ENCODE peak calls at places on chromosomes 2 and 18, in ten cellular contexts. J is GM23338, R is neural progenitor cell, P is hepatocyte, B is IMR-90, Y is H9, S is fibroblast of lung, Z is PC-3, K is neuronal stem cell, N is astrocyte. C is an unnamed sample.

GRCh38 chr2:19576411-19576810 is 218.0 kb upstream of the OSR1 start:
- DNase-seq in R (no peak), J (no peak), Z (peak), K (no peak), N (no peak), S (no peak), Y (no peak), B (no peak), P (no peak), C (peak)

GRCh38 chr2:151067658-151068369 is 193.8 kb downstream of the RBM43 start:
- DNase-seq in B (no peak), P (no peak), Y (no peak), N (no peak), K (no peak), Z (peak), S (no peak), R (no peak), J (no peak), C (no peak)

GRCh38 chr18:39841133-39842041 is 2113.6 kb upstream of the PIK3C3 start:
- DNase-seq in R (peak), Y (peak), Z (peak), J (peak), K (peak), P (peak), B (peak), N (peak), S (peak), C (peak)

GRCh38 chr2:31018280-31018679 is 120.0 kb downstream of the GALNT14 start:
- DNase-seq in Z (no peak), J (no peak), S (no peak), K (no peak), N (no peak), R (no peak), B (no peak), P (no peak), Y (no peak), C (no peak)

GRCh38 chr2:135662088-135662487 is 79.6 kb upstream of the UBXN4 start:
- DNase-seq in J (no peak), Z (no peak), S (no peak), R (no peak), P (peak), B (peak), N (peak), K (no peak), Y (no peak), C (no peak)

GRCh38 chr2:196275646-196276352 is 104.4 kb upstream of the STK17B start:
- DNase-seq in Z (peak), N (peak), B (peak), P (peak), R (no peak), K (no peak), S (peak), Y (no peak), J (no peak), C (peak)

GRCh38 chr2:153287109-153287801 is 191.3 kb downstream of the RPRM start:
- DNase-seq in S (no peak), Z (peak), P (peak), J (peak), R (peak), K (peak), B (no peak), N (no peak), Y (peak), C (no peak)

GRCh38 chr18:39435209-39435608 is 1869.6 kb upstream of the CELF4 start:
- DNase-seq in J (no peak), N (no peak), B (no peak), Y (no peak), R (no peak), Z (no peak), S (no peak), P (no peak), K (no peak), C (no peak)

GRCh38 chr2:201180010-201180409 is 2.9 kb upstream of the CASP10 start:
- DNase-seq in S (no peak), R (no peak), K (no peak), N (no peak), Z (no peak), B (no peak), Y (no peak), J (no peak), P (no peak), C (no peak)

GRCh38 chr2:26238301-26238958 is 6.0 kb downstream of the HADHA start:
- DNase-seq in R (no peak), S (peak), J (no peak), Z (peak), P (peak), N (no peak), K (no peak), B (peak), Y (no peak), C (no peak)

GRCh38 chr18:73979742-73980141 is 167.9 kb downstream of the FBXO15 start:
- DNase-seq in R (no peak), B (peak), N (peak), P (no peak), Y (no peak), Z (peak), K (no peak), S (peak), J (no peak), C (peak)

GRCh38 chr2:111618953-111619902 is 264.8 kb downstream of the ANAPC1 start:
- DNase-seq in Z (no peak), J (peak), Y (no peak), R (peak), K (no peak), S (peak), N (no peak), P (no peak), B (no peak), C (no peak)

GRCh38 chr2:64453710-64454315 is at the start of gene LGALSL:
- DNase-seq in Y (peak), J (peak), P (peak), B (peak), K (peak), Z (peak), N (peak), R (peak), S (peak), C (peak)

GRCh38 chr2:28981620-28982371 is 698 bp downstream of the TOGARAM2 start:
- DNase-seq in Y (no peak), S (no peak), N (no peak), P (no peak), Z (no peak), R (no peak), J (no peak), B (no peak), K (no peak), C (peak)

GRCh38 chr2:28979576-28980366 is 1.3 kb upstream of the TOGARAM2 start:
- DNase-seq in N (no peak), P (no peak), B (no peak), Y (no peak), J (no peak), K (no peak), Z (peak), S (no peak), R (no peak), C (no peak)

GRCh38 chr2:28979041-28979440 is 2.1 kb upstream of the TOGARAM2 start:
- DNase-seq in P (no peak), R (no peak), S (no peak), Y (no peak), J (no peak), Z (no peak), K (no peak), N (no peak), B (no peak), C (no peak)

GRCh38 chr2:28981016-28981441 is at the start of gene TOGARAM2:
- DNase-seq in J (no peak), N (peak), K (no peak), S (no peak), Z (no peak), B (peak), Y (no peak), R (peak), P (peak), C (no peak)

DNA sequence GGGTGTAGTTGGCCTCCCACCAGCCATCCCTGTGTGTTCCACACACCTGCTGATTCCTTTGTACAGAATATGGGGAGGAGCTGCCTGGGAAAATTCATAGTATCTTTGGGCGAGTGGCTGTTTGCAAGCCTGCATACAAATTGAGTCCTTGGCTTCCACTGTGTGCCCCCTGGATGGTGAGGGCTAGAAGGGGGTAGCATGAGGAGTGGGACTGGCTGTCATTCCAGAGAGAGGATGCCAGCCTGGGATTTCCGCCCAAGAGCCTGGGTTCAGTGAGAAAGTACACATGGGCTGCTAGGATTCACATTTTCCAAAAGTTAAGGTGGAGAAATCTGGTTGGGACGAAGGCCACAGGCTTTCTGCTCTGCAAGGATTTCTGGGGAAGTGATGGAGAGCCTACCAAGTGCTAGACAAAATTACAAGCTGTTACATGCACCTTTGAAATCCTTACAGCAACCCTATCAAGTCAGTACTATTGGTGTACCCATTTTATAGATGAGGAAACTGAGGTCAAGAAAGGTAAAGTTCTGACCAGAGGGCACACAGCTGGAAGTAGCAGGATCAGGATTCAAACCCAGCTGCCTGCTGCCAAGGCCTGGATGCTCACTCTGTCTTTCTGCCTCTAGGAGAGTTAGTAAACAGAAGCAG is 606 bp upstream of the TOGARAM2 start:
- DNase-seq in N (no peak), Z (no peak), K (no peak), Y (no peak), B (peak), J (no peak), S (no peak), R (no peak), P (no peak), C (no peak)
- H2AFZ ChIP-seq in N (no peak), Z (no peak), K (no peak), Y (no peak), B (peak), J (no peak), S (no peak), R (no peak), P (peak), C (no peak)

GRCh38 chr2:46839045-46839444 is 76.6 kb downstream of the MCFD2 start:
- DNase-seq in S (no peak), Z (no peak), B (no peak), P (no peak), K (no peak), N (no peak), R (no peak), J (no peak), Y (no peak), C (no peak)

GRCh38 chr2:46835520-46835919 is 80.1 kb downstream of the MCFD2 start:
- DNase-seq in R (no peak), Y (no peak), B (no peak), J (no peak), K (no peak), P (no peak), S (no peak), N (no peak), Z (no peak), C (no peak)

GRCh38 chr2:46832543-46832942 is 83.1 kb downstream of the MCFD2 start:
- DNase-seq in Z (no peak), R (no peak), N (no peak), Y (no peak), B (no peak), S (no peak), J (no peak), P (no peak), K (no peak), C (no peak)

GRCh38 chr2:46837112-46837454 is 78.5 kb downstream of the MCFD2 start:
- DNase-seq in Y (no peak), Z (no peak), B (no peak), R (no peak), S (no peak), P (no peak), J (no peak), N (no peak), K (no peak), C (no peak)

DNA sequence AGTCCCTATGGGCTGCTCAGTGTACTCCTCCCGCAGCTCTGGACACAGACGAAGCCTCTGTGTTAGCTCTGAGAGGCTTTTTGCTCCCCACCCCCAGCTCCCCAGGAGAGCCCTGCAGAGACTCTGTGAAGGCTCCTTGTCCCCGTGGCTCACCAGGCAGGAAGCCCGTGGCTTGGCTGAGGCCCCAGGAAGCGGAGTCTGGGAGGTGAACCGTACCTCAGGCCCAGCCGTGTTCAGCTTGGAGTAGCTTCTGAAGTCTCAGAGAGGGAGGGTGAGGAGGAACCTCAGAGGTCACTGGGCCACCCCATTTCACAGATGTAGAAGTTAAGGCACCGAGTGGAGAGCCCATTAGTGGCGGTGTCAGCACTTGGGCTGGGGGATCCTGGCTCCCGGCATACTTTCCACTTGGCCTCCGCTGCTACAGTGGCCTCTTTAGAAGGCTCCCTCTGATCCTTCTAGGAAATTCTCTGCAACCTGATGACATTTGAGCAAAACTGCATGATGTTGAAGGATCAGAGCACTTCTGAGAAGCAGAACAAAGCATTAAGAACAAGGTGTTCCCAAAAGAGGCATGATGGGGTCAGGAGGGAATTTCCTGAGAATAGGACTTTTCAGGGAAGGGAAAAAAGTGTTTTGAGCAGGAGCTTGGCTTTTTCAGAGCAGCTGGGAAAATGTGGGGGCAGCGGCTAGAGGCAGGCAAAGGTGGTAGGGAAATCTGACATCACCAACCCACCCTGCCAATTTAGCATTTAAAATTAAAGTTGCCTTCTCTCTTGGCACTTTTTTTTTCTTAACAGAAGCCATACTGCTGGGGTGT is 79.1 kb downstream of the MCFD2 start:
- DNase-seq in N (peak), P (no peak), Z (peak), Y (no peak), J (no peak), K (no peak), B (peak), R (no peak), S (no peak), C (no peak)
- H2AFZ ChIP-seq in N (peak), P (no peak), Z (peak), Y (no peak), J (no peak), K (no peak), B (peak), R (no peak), S (no peak), C (no peak)

DNA sequence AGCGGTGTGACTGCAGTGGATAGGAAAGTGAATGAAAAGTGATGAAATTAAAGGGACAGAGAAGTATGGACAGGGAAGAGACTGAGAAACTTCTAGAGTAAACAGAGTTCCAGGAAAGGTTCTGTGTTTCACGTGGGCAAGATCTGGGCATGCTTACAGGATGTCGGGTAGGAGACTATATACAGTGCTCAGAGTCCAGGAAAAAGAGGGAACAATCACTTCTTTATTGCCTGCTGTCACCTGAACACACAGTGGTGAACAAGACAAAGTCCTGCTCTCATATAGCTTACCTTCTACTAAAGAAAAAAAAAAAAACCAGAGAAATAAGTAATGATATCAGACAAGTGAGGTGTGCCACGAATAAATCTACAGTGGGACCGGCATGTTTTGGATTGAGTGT is 2.4 kb downstream of the LRPPRC start:
- DNase-seq in Y (no peak), S (no peak), K (no peak), N (no peak), R (no peak), Z (no peak), B (no peak), J (no peak), P (no peak), C (no peak)
- H2AFZ ChIP-seq in Y (no peak), S (no peak), K (no peak), N (no peak), R (no peak), Z (no peak), B (no peak), J (no peak), P (no peak), C (no peak)

DNA sequence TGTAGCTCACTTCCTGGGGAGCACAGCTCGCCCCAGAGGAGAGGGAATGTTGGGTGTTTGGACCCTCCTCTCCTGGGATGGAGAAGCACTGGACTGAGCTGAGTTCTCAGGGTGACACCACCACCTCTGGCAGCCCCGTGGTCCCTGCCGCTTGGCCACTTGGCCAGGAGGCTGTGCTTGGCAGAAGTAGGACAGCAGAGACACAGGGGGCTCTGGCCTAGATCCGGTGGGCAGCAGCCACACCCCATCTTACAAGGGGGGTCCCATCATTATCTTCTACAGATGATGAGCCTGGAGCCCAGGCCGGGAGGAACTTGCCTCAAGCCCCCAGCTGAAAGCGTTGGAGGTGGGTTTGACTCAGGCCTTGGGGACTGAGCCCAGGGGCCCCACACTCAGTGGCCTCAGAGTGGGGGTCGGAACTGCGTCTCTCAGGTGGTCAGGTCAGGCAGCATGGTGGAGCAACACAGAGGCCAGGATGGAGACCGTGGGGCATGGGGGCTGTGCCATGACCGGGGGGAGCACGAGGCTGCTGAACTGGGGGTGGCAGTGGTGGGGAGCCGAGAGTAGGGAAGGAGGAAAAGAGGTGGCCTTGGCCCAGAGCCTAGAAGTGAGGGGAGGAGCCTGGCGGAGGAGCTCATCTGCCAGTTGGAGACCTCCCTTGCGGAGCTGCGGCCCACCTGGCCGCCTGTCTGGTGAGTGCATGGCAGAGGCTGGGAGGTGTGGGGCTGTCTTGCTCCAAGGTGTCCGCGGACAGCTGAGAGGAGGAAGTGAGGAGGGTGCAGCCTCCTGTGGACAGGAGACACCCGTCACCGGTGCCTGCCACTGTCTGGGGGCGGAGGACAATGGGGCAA is 63.6 kb upstream of the HDAC4 start:
- DNase-seq in Y (peak), B (no peak), Z (no peak), P (no peak), N (no peak), J (no peak), K (no peak), R (no peak), S (no peak), C (no peak)
- H2AFZ ChIP-seq in Y (no peak), B (peak), Z (peak), P (no peak), N (no peak), J (no peak), K (no peak), R (no peak), S (no peak), C (no peak)

GRCh38 chr2:152174574-152174973 is 989 bp downstream of the STAM2 start:
- DNase-seq in N (no peak), B (no peak), K (no peak), J (no peak), R (no peak), Z (no peak), S (no peak), Y (no peak), P (no peak), C (no peak)

GRCh38 chr2:152175368-152176112 is at the start of gene STAM2:
- DNase-seq in Y (peak), N (peak), S (peak), J (peak), Z (peak), R (peak), B (peak), P (peak), K (peak), C (peak)

GRCh38 chr2:152176113-152176714 is 651 bp upstream of the STAM2 start:
- DNase-seq in Z (peak), N (peak), S (no peak), P (no peak), Y (no peak), B (peak), K (no peak), J (no peak), R (no peak), C (peak)

GRCh38 chr2:152175012-152175367 is 573 bp downstream of the STAM2 start:
- DNase-seq in S (no peak), Y (no peak), P (no peak), N (no peak), J (no peak), R (no peak), K (no peak), Z (peak), B (no peak), C (no peak)

DNA sequence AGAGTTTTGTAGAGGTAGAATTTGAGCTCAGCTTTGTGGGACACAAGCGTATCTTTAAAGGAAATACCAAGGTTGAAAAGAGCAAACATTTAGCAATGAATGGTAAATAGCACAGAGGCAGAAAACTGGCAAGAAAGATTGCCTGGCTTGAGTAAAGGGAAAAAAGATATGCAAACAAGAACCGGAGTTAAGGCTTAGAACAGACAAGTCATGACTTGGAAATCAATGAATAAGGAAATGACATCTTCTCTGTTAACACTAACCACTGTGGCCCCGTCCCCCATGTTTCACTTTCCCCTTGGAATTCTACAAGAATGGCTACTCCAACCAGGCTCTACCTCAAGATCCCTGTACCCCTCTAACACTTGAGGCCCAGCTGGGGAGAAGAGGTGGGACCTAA is 3.8 kb downstream of the STAM2 start:
- DNase-seq in K (no peak), N (peak), B (no peak), R (no peak), P (peak), Z (peak), S (no peak), J (no peak), Y (no peak), C (no peak)
- H2AFZ ChIP-seq in K (no peak), N (no peak), B (no peak), R (no peak), P (no peak), Z (peak), S (no peak), J (no peak), Y (no peak), C (no peak)

DNA sequence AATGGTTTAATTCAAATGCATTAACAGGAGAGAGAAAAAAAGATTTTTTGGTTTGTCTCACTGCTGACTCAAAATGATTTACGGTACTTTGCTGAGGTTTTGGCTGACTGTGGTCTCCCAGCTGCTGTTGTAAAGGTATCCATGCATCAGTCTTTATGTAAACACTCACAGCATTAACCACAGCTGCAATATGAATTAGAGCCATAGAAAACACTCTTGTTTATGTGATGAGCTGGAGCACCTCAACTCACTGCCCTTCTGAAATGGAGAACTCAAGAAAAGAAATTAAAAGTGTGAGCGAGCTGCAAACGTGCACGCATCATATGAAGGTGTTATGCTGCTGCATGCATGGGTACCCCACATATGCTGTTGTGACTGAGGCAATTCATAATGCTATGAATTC is 220.4 kb downstream of the PIEZO2 start:
- DNase-seq in S (peak), Z (no peak), N (peak), P (no peak), J (no peak), K (no peak), R (no peak), Y (no peak), B (peak), C (no peak)
- H2AFZ ChIP-seq in S (no peak), Z (no peak), N (no peak), P (no peak), J (no peak), K (no peak), R (no peak), Y (no peak), B (no peak), C (no peak)

C was measured in trophoblast cell.